ENCODE peak calls at places on chromosomes 13 and 19, in seven cellular contexts. F, V, Q, U, D, I and G are unnamed samples.

GRCh38 chr13:94389544-94390351 is 89.7 kb downstream of the DCT start:
- DNase-seq in F (no peak), V (no peak), Q (no peak), U (no peak), D (no peak), I (no peak), G (no peak)

GRCh38 chr19:37778613-37779138 is 710 bp downstream of the ZNF573 start:
- DNase-seq in F (no peak), V (peak), Q (no peak), U (no peak), D (no peak), I (no peak), G (peak)

GRCh38 chr13:26469602-26470001 is 87.9 kb upstream of the WASF3 start:
- DNase-seq in F (no peak), V (no peak), Q (no peak), U (no peak), D (no peak), I (no peak), G (no peak)

GRCh38 chr13:46552888-46553520 is at the start of gene LRCH1:
- DNase-seq in F (peak), V (peak), Q (no peak), U (peak), D (peak), I (peak), G (peak)

GRCh38 chr13:109131698-109132257 is 502.4 kb downstream of the MYO16 start:
- DNase-seq in F (no peak), V (peak), Q (no peak), U (no peak), D (no peak), I (no peak), G (peak)

GRCh38 chr13:35157143-35157755 is 215.2 kb downstream of the NBEA start:
- DNase-seq in F (no peak), V (peak), Q (no peak), U (peak), D (no peak), I (no peak), G (peak)

GRCh38 chr13:33545492-33545891 is 259.9 kb upstream of the STARD13 start:
- DNase-seq in F (no peak), V (no peak), Q (no peak), U (no peak), D (no peak), I (no peak), G (no peak)

GRCh38 chr13:101972191-101972590 is 429.7 kb downstream of the FGF14 start:
- DNase-seq in F (no peak), V (no peak), Q (no peak), U (no peak), D (no peak), I (no peak), G (no peak)

GRCh38 chr13:94174009-94174408 is 305.5 kb downstream of the DCT start:
- DNase-seq in F (no peak), V (no peak), Q (no peak), U (no peak), D (no peak), I (no peak), G (no peak)

GRCh38 chr13:42969558-42970172 is 22.4 kb downstream of the EPSTI1 start:
- DNase-seq in F (peak), V (peak), Q (peak), U (peak), D (no peak), I (peak), G (peak)

GRCh38 chr13:30926781-30927180 is 5.7 kb upstream of the TEX26 start:
- DNase-seq in F (no peak), V (no peak), Q (no peak), U (no peak), D (no peak), I (no peak), G (no peak)

GRCh38 chr13:45269204-45269603 is 68.4 kb upstream of the KCTD4 start:
- DNase-seq in F (no peak), V (peak), Q (no peak), U (no peak), D (no peak), I (no peak), G (peak)

GRCh38 chr13:45833242-45833641 is 18.3 kb downstream of the SIAH3 start:
- DNase-seq in F (no peak), V (no peak), Q (no peak), U (no peak), D (no peak), I (no peak), G (no peak)

GRCh38 chr19:36225219-36225892 is 10.4 kb downstream of the ZNF146 start:
- DNase-seq in F (no peak), V (peak), Q (no peak), U (no peak), D (no peak), I (no peak), G (no peak)

GRCh38 chr19:917323-918151 is at the start of gene KISS1R:
- DNase-seq in F (peak), V (no peak), Q (no peak), U (no peak), D (no peak), I (peak), G (peak)

GRCh38 chr13:112374271-112374670 is 1.9 kb upstream of the SPACA7 start:
- DNase-seq in F (no peak), V (no peak), Q (no peak), U (no peak), D (no peak), I (no peak), G (no peak)

GRCh38 chr19:2271516-2272103 is 10.4 kb downstream of the PEAK3 start:
- DNase-seq in F (peak), V (peak), Q (no peak), U (no peak), D (no peak), I (no peak), G (peak)

GRCh38 chr13:99376132-99376531 is 68.9 kb upstream of the GPR183 start:
- DNase-seq in F (no peak), V (no peak), Q (no peak), U (no peak), D (no peak), I (peak), G (no peak)

GRCh38 chr19:33437351-33438015 is 64.0 kb downstream of the CEBPG start:
- DNase-seq in F (no peak), V (no peak), Q (no peak), U (no peak), D (no peak), I (no peak), G (peak)

GRCh38 chr13:113835461-113836274 is 28.2 kb downstream of the GAS6 start:
- DNase-seq in F (no peak), V (peak), Q (no peak), U (no peak), D (no peak), I (no peak), G (no peak)

GRCh38 chr13:111398715-111399299 is 78.4 kb downstream of the TEX29 start:
- DNase-seq in F (no peak), V (no peak), Q (no peak), U (no peak), D (no peak), I (no peak), G (no peak)

GRCh38 chr19:8074501-8074900 is 21.9 kb downstream of the CCL25 start:
- DNase-seq in F (no peak), V (peak), Q (no peak), U (no peak), D (no peak), I (no peak), G (no peak)

GRCh38 chr19:17602217-17602616 is 46.8 kb downstream of the COLGALT1 start:
- DNase-seq in F (no peak), V (no peak), Q (no peak), U (no peak), D (no peak), I (no peak), G (no peak)

GRCh38 chr13:33108620-33109019 is 92.4 kb downstream of the KL start:
- DNase-seq in F (no peak), V (no peak), Q (no peak), U (no peak), D (no peak), I (no peak), G (no peak)

GRCh38 chr19:35959040-35959967 is 23.1 kb downstream of the LRFN3 start:
- DNase-seq in F (peak), V (no peak), Q (no peak), U (no peak), D (peak), I (peak), G (peak)

GRCh38 chr19:13905634-13906524 is at the start of the genes BRME1 and CC2D1A:
- DNase-seq in F (peak), V (peak), Q (peak), U (peak), D (peak), I (peak), G (peak)

GRCh38 chr19:8041553-8041952 is 11.0 kb upstream of the CCL25 start:
- DNase-seq in F (no peak), V (no peak), Q (no peak), U (no peak), D (no peak), I (no peak), G (peak)

GRCh38 chr13:73757471-73758233 is 376.6 kb downstream of the KLF12 start:
- DNase-seq in F (no peak), V (no peak), Q (no peak), U (no peak), D (no peak), I (no peak), G (no peak)

GRCh38 chr19:45470147-45471081 is 2.6 kb downstream of the FOSB start:
- DNase-seq in F (peak), V (peak), Q (no peak), U (peak), D (no peak), I (peak), G (no peak)